ENCODE peak calls at places on chromosome 16, in six cellular contexts. P is H9, U is IMR-90, K is mesenchymal stem cell, X is H1, O is neuronal stem cell. G is an unnamed sample.

GRCh38 chr16:89343501-89344291 is 126.2 kb downstream of the ZNF778 start:
- DNase-seq in X (no peak), P (no peak), O (no peak), U (peak; percentile 53), K (peak; percentile 40), G (no peak)

GRCh38 chr16:84390131-84390785 is 21.9 kb downstream of the ATP2C2 start:
- DNase-seq in K (no peak), O (no peak), X (no peak), P (no peak), U (no peak), G (peak; percentile 10)

GRCh38 chr16:81645303-81645702 is 133.8 kb upstream of the PLCG2 start:
- DNase-seq in P (peak; percentile 51), K (peak; percentile 95), X (no peak), U (peak; percentile 85), O (no peak), G (peak; percentile 85)

GRCh38 chr16:15949210-15950166 is at the start of gene ABCC1:
- DNase-seq in X (no peak), O (peak; percentile 48), K (peak; percentile 41), P (peak; percentile 52), U (no peak), G (peak; percentile 70)

GRCh38 chr16:57984443-57985203 is 13.7 kb upstream of the CNGB1 start:
- DNase-seq in O (peak; percentile 95), K (peak; percentile 75), U (peak; percentile 62), X (peak; percentile 93), P (peak; percentile 98), G (peak; percentile 97)

GRCh38 chr16:1095450-1096163 is 437 bp downstream of the C1QTNF8 start:
- DNase-seq in P (no peak), U (no peak), O (no peak), X (no peak), K (no peak), G (no peak)

GRCh38 chr16:64094170-64094960 is 1027.5 kb downstream of the CDH11 start:
- DNase-seq in P (no peak), X (no peak), K (peak; percentile 38), U (peak; percentile 29), O (peak; percentile 21), G (no peak)

GRCh38 chr16:2935418-2935817 is 23.7 kb downstream of the FLYWCH1 start:
- DNase-seq in P (no peak), K (no peak), X (no peak), O (no peak), U (no peak), G (no peak)

GRCh38 chr16:4142268-4142667 is 26.0 kb upstream of the ADCY9 start:
- DNase-seq in U (no peak), X (no peak), O (no peak), K (no peak), P (no peak), G (no peak)

GRCh38 chr16:29819506-29819905 is 756 bp upstream of the MVP start:
- DNase-seq in X (no peak), P (no peak), U (no peak), O (no peak), K (peak; percentile 12), G (peak; percentile 32)

GRCh38 chr16:48607056-48607825 is 2.7 kb downstream of the N4BP1 start:
- DNase-seq in P (no peak), U (peak; percentile 67), K (peak; percentile 24), O (no peak), X (no peak), G (no peak)

GRCh38 chr16:74190292-74190691 is 106.3 kb upstream of the PSMD7 start:
- DNase-seq in P (no peak), U (no peak), O (no peak), K (no peak), X (no peak), G (no peak)

GRCh38 chr16:73068546-73069401 is 20.8 kb upstream of the ZFHX3 start:
- DNase-seq in O (no peak), K (peak; percentile 97), P (no peak), X (no peak), U (peak; percentile 99), G (no peak)

GRCh38 chr16:50677351-50677750 is 3.8 kb downstream of the SNX20 start:
- DNase-seq in K (no peak), X (no peak), U (no peak), O (no peak), P (peak; percentile 45), G (no peak)

GRCh38 chr16:78571880-78572279 is 472.4 kb downstream of the WWOX start:
- DNase-seq in P (no peak), X (no peak), K (peak; percentile 21), O (no peak), U (no peak), G (peak; percentile 76)

GRCh38 chr16:82755570-82756282 is 129.0 kb downstream of the CDH13 start:
- DNase-seq in O (no peak), U (no peak), K (no peak), X (no peak), P (no peak), G (peak; percentile 32)

GRCh38 chr16:49490321-49490705 is 116.7 kb downstream of the C16orf78 start:
- DNase-seq in X (no peak), K (no peak), O (no peak), U (no peak), P (no peak), G (no peak)

GRCh38 chr16:54193656-54194007 is 93.0 kb downstream of the IRX3 start:
- DNase-seq in K (peak; percentile 57), P (peak; percentile 91), O (peak; percentile 68), U (peak; percentile 25), X (peak; percentile 59), G (peak; percentile 87)

GRCh38 chr16:71368958-71369357 is 10.4 kb downstream of the CALB2 start:
- DNase-seq in U (no peak), X (no peak), P (no peak), O (no peak), K (no peak), G (no peak)

GRCh38 chr16:89314357-89314756 is 96.9 kb downstream of the ZNF778 start:
- DNase-seq in K (no peak), U (no peak), P (no peak), O (no peak), X (no peak), G (no peak)

GRCh38 chr16:883340-883739 is 82.8 kb upstream of the GNG13 start:
- DNase-seq in U (no peak), K (no peak), X (no peak), P (no peak), O (no peak), G (no peak)

GRCh38 chr16:3157229-3158013 is 22.6 kb downstream of the ZNF213 start:
- DNase-seq in X (no peak), K (peak; percentile 95), P (peak; percentile 91), O (peak; percentile 77), U (peak; percentile 98), G (peak; percentile 99)

GRCh38 chr16:29899516-29900101 is at the start of gene SEZ6L2:
- DNase-seq in X (peak; percentile 86), K (peak; percentile 97), P (peak; percentile 96), U (peak; percentile 86), O (peak; percentile 84), G (peak; percentile 99)

GRCh38 chr16:67935402-67936123 is 1.1 kb downstream of the PSMB10 start:
- DNase-seq in K (peak; percentile 93), P (peak; percentile 99), U (peak; percentile 87), X (peak; percentile 90), O (peak; percentile 84), G (peak; percentile 99)
- H3K4ac ChIP-seq in K (peak overlapping the region; percentile 98), P (no peak overlapping the region), U (peak overlapping the region; percentile 95), X (peak overlapping the region; percentile 99), O (no peak overlapping the region), G (peak overlapping the region; percentile 3)

GRCh38 chr16:27208081-27208692 is 4.9 kb downstream of the KDM8 start:
- DNase-seq in U (no peak), K (no peak), X (no peak), P (no peak), O (no peak), G (no peak)

GRCh38 chr16:27211026-27211425 is 7.7 kb downstream of the KDM8 start:
- DNase-seq in X (no peak), O (no peak), U (no peak), P (no peak), K (no peak), G (no peak)

GRCh38 chr16:27210174-27210573 is 6.8 kb downstream of the KDM8 start:
- DNase-seq in O (no peak), K (no peak), X (no peak), U (no peak), P (no peak), G (no peak)

GRCh38 chr16:27208809-27209208 is 5.5 kb downstream of the KDM8 start:
- DNase-seq in K (no peak), O (no peak), U (no peak), X (no peak), P (no peak), G (no peak)

DNA sequence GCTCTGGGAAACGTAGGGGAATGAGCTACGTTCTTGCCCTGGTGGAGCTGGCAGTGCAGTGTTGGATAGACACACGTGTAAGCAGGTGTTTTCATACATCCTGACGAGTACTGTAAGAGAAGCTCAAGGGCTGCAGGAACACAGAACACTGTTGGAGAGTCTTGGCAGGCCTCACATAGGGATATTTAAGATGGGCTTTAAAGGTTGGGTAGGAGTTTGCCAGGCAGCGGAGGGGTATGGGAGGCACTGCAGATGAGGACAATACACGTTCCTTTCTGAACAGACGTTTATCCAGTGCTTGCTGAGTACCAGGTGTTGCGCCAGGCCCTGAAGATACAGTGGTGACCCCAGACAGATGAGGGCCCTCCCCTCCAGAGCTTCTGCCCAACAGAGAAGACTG is 6.3 kb downstream of the KDM8 start:
- DNase-seq in X (no peak), U (no peak), O (no peak), P (no peak), K (no peak), G (no peak)
- H2BK15ac ChIP-seq in X (no peak overlapping the region), U (no peak overlapping the region), O (no peak overlapping the region), P (no peak overlapping the region), K (no peak overlapping the region), G (no peak overlapping the region)

DNA sequence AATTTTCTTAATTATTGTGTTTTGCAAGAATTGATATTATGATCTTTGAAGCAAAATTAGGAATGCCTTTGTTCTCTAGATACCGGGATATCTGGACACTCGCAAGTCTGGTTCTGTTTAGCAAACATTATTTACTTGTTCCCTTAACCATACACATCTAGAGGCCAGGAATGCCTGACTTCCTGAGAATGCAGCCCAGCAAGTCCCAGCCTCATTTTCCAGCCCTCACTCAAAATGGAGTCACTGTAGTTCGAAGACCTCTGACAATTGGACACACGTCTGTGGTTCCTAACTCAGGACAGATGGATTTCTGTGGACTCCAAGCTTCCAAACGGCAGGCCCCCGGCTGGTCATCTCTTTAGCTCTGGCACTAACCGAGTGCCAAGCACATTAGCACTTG is 355.4 kb upstream of the RBFOX1 start:
- DNase-seq in K (no peak), P (no peak), U (no peak), O (no peak), X (no peak), G (peak; percentile 28)
- H4K8ac ChIP-seq in K (no peak overlapping the region), P (no peak overlapping the region), U (no peak overlapping the region), O (no peak overlapping the region), X (no peak overlapping the region), G (no peak overlapping the region)

GRCh38 chr16:22372882-22373661 is 1.3 kb downstream of the CDR2 start:
- DNase-seq in X (no peak), P (no peak), K (peak; percentile 20), U (no peak), O (no peak), G (no peak)

GRCh38 chr16:22366889-22367288 is 7.5 kb downstream of the CDR2 start:
- DNase-seq in K (no peak), O (no peak), P (no peak), U (no peak), X (no peak), G (no peak)

GRCh38 chr16:22370038-22370541 is 4.3 kb downstream of the CDR2 start:
- DNase-seq in P (no peak), U (peak; percentile 95), O (no peak), K (peak; percentile 60), X (no peak), G (no peak)

GRCh38 chr16:22366371-22366770 is 8.0 kb downstream of the CDR2 start:
- DNase-seq in U (no peak), O (no peak), K (no peak), X (no peak), P (no peak), G (no peak)

GRCh38 chr16:22369221-22369811 is 5.1 kb downstream of the CDR2 start:
- DNase-seq in X (no peak), K (peak; percentile 60), U (peak; percentile 79), P (no peak), O (no peak), G (no peak)
- H3K4ac ChIP-seq in X (no peak overlapping the region), K (no peak overlapping the region), U (peak overlapping the region; percentile 40), P (no peak overlapping the region), O (no peak overlapping the region), G (no peak overlapping the region)

G was measured in mesendoderm.